ENCODE peak calls at places on chromosomes 12 and 14, in seven cellular contexts. G is Peyer's patch, Y is body of pancreas, L is tibial nerve, C is brain microvascular endothelial cell, W is adipocyte, A is fibroblast of mammary gland. B is an unnamed sample.
A peak's percentile ranks its signal among the peaks of the same experiment; 100 is the strongest.

GRCh38 chr12:104958946-104959841 is 1.1 kb upstream of the SLC41A2 start:
- DNase-seq in G (no peak), Y (peak; percentile 32), L (no peak), C (peak; percentile 25), W (peak; percentile 70), A (peak; percentile 70), B (no peak)

GRCh38 chr14:34355584-34356266 is 106.3 kb downstream of the SPTSSA start:
- DNase-seq in G (no peak), Y (no peak), L (peak; percentile 34), C (peak; percentile 57), W (peak; percentile 78), A (peak; percentile 89), B (no peak)

GRCh38 chr12:117063162-117063911 is 35.9 kb downstream of the TESC start:
- DNase-seq in G (peak; percentile 79), Y (no peak), L (peak; percentile 9), C (no peak), W (no peak), A (no peak), B (no peak)

GRCh38 chr14:64807588-64807987 is 72.1 kb downstream of the SPTB start:
- DNase-seq in G (no peak), Y (no peak), L (no peak), C (no peak), W (no peak), A (no peak), B (no peak)

GRCh38 chr14:103801459-103801858 is 45.9 kb downstream of the PPP1R13B start:
- DNase-seq in G (peak; percentile 47), Y (no peak), L (no peak), C (peak; percentile 33), W (no peak), A (peak; percentile 93), B (no peak)

GRCh38 chr12:27367078-27367477 is 34.4 kb downstream of the BMAL2 start:
- DNase-seq in G (no peak), Y (no peak), L (no peak), C (no peak), W (no peak), A (no peak), B (no peak)

GRCh38 chr12:52438305-52439301 is 4.4 kb upstream of the KRT75 start:
- DNase-seq in G (no peak), Y (no peak), L (no peak), C (no peak), W (no peak), A (no peak), B (no peak)

GRCh38 chr14:76975865-76976622 is 52.5 kb downstream of the IRF2BPL start:
- DNase-seq in G (no peak), Y (peak; percentile 35), L (no peak), C (no peak), W (no peak), A (no peak), B (no peak)

GRCh38 chr12:78087363-78087675 is 256.6 kb downstream of the NAV3 start:
- DNase-seq in G (no peak), Y (no peak), L (no peak), C (no peak), W (no peak), A (no peak), B (no peak)

GRCh38 chr14:51093371-51094281 is 1.3 kb downstream of the TRIM9 start:
- DNase-seq in G (peak; percentile 56), Y (peak; percentile 38), L (no peak), C (no peak), W (no peak), A (no peak), B (peak; percentile 32)

GRCh38 chr12:51868821-51869489 is 18.9 kb upstream of the ANKRD33 start:
- DNase-seq in G (no peak), Y (no peak), L (no peak), C (no peak), W (no peak), A (no peak), B (peak; percentile 41)

GRCh38 chr14:65286443-65286842 is 126.1 kb upstream of the FUT8 start:
- DNase-seq in G (no peak), Y (no peak), L (no peak), C (no peak), W (no peak), A (peak; percentile 42), B (peak; percentile 69)

GRCh38 chr12:121033625-121034349 is 5.3 kb downstream of the OASL start:
- DNase-seq in G (no peak), Y (no peak), L (no peak), C (no peak), W (peak; percentile 21), A (peak; percentile 61), B (no peak)

GRCh38 chr12:59115526-59115925 is 195.2 kb upstream of the LRIG3 start:
- DNase-seq in G (no peak), Y (no peak), L (no peak), C (peak; percentile 28), W (peak; percentile 81), A (peak; percentile 53), B (no peak)

GRCh38 chr12:65368071-65368470 is 89.6 kb downstream of the MSRB3 start:
- DNase-seq in G (no peak), Y (no peak), L (no peak), C (no peak), W (no peak), A (no peak), B (no peak)

GRCh38 chr12:27619308-27619707 is 76.9 kb upstream of the REP15 start:
- DNase-seq in G (no peak), Y (no peak), L (no peak), C (peak; percentile 83), W (peak; percentile 76), A (peak; percentile 91), B (peak; percentile 49)

GRCh38 chr14:75063013-75063412 is 811 bp downstream of the ACYP1 start:
- DNase-seq in G (no peak), Y (no peak), L (no peak), C (no peak), W (no peak), A (no peak), B (no peak)

GRCh38 chr14:59509101-59509500 is 24.8 kb downstream of the JKAMP start:
- DNase-seq in G (no peak), Y (no peak), L (no peak), C (no peak), W (no peak), A (no peak), B (no peak)

GRCh38 chr14:59510001-59510400 is 25.7 kb downstream of the JKAMP start:
- DNase-seq in G (no peak), Y (no peak), L (no peak), C (peak; percentile 36), W (no peak), A (no peak), B (no peak)

GRCh38 chr14:59507752-59508103 is 23.4 kb downstream of the JKAMP start:
- DNase-seq in G (no peak), Y (no peak), L (no peak), C (no peak), W (no peak), A (no peak), B (no peak)

GRCh38 chr14:59510957-59511356 is 26.6 kb downstream of the JKAMP start:
- DNase-seq in G (no peak), Y (no peak), L (no peak), C (no peak), W (no peak), A (no peak), B (no peak)

DNA sequence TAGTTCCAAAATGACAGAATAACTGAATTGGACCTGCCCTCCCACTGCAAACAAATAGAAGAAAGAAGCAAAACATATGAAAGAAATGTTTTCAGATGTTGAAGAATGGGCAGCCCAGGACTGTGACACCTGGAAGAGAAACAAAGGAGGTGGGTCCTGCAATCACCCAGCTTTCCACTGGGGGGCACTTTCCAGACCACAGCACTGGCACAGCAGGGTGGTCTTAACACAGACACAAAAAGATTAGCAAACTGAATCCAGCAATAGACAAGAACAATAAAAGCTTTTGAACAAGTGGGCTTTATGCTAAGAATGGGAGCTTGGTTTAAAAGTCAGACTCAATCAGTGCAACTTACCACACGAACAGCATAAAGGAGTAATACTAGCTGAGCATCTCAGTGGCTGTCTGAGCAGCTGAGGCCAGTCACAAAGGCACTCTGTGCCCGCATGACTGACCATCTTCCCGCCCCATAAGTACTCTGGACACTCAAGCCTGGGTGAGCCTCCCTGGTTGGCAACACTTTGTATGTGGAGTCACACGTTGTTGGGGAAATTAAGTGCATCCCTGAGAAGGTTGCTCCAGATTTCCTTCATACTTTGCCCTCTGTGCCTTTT is 27.7 kb downstream of the JKAMP start:
- DNase-seq in G (no peak), Y (no peak), L (no peak), C (no peak), W (no peak), A (no peak), B (no peak)
- H3K4me3 ChIP-seq in G (no peak overlapping the region), Y (no peak overlapping the region), L (no peak overlapping the region), C (no peak overlapping the region), W (no peak overlapping the region), A (no peak overlapping the region), B (no peak overlapping the region)

GRCh38 chr12:108831309-108831991 is 25.9 kb downstream of the SSH1 start:
- DNase-seq in G (no peak), Y (no peak), L (no peak), C (no peak), W (no peak), A (no peak), B (no peak)
- H3K4me3 ChIP-seq in G (no peak overlapping the region), Y (no peak overlapping the region), L (no peak overlapping the region), C (no peak overlapping the region), W (no peak overlapping the region), A (no peak overlapping the region), B (no peak overlapping the region)

GRCh38 chr12:31323466-31324115 is 2.4 kb downstream of the SINHCAF start:
- DNase-seq in G (peak; percentile 81), Y (no peak), L (peak; percentile 9), C (no peak), W (no peak), A (no peak), B (peak; percentile 65)

GRCh38 chr12:31324116-31324844 is 1.7 kb downstream of the SINHCAF start:
- DNase-seq in G (peak; percentile 89), Y (peak; percentile 87), L (peak; percentile 35), C (peak; percentile 55), W (peak; percentile 90), A (peak; percentile 67), B (peak; percentile 91)

GRCh38 chr12:31321565-31322228 is 4.3 kb downstream of the SINHCAF start:
- DNase-seq in G (no peak), Y (no peak), L (no peak), C (no peak), W (peak; percentile 47), A (peak; percentile 30), B (no peak)

GRCh38 chr12:31324845-31325523 is 966 bp downstream of the SINHCAF start:
- DNase-seq in G (peak; percentile 77), Y (peak; percentile 60), L (peak; percentile 36), C (peak; percentile 43), W (peak; percentile 72), A (peak; percentile 56), B (peak; percentile 73)

GRCh38 chr12:31322651-31323248 is 3.2 kb downstream of the SINHCAF start:
- DNase-seq in G (no peak), Y (no peak), L (no peak), C (peak; percentile 47), W (peak; percentile 52), A (peak; percentile 36), B (no peak)
- H3K4me3 ChIP-seq in G (peak overlapping the region; percentile 67), Y (no peak overlapping the region), L (no peak overlapping the region), C (peak overlapping the region; percentile 92), W (no peak overlapping the region), A (peak overlapping the region; percentile 95), B (peak overlapping the region; percentile 99)

GRCh38 chr12:70666364-70666763 is 29.1 kb upstream of the PTPRB start:
- DNase-seq in G (no peak), Y (no peak), L (no peak), C (no peak), W (no peak), A (no peak), B (no peak)

GRCh38 chr12:70667253-70667652 is 30.0 kb upstream of the PTPRB start:
- DNase-seq in G (no peak), Y (no peak), L (no peak), C (no peak), W (no peak), A (no peak), B (no peak)

GRCh38 chr12:70671698-70672097 is 34.5 kb upstream of the PTPRB start:
- DNase-seq in G (no peak), Y (no peak), L (no peak), C (no peak), W (no peak), A (no peak), B (no peak)

GRCh38 chr12:70670948-70671347 is 33.7 kb upstream of the PTPRB start:
- DNase-seq in G (no peak), Y (no peak), L (no peak), C (no peak), W (no peak), A (no peak), B (no peak)
- H3K4me3 ChIP-seq in G (no peak overlapping the region), Y (no peak overlapping the region), L (no peak overlapping the region), C (no peak overlapping the region), W (no peak overlapping the region), A (no peak overlapping the region), B (no peak overlapping the region)

B was measured in Caco-2.